ENCODE peak calls at places on chromosomes 11 and 22, in four cellular contexts. S is adrenal gland, J is iPS-NIHi11, I is GM04504. G is an unnamed sample.

GRCh38 chr11:123183391-123184099 is 11.5 kb downstream of the CLMP start:
- DNase-seq in S (no peak), J (no peak), I (no peak), G (no peak)

GRCh38 chr22:17106161-17106784 is 14.9 kb downstream of the TMEM121B start:
- DNase-seq in S (no peak), J (peak; percentile 64), I (no peak), G (peak; percentile 60)

GRCh38 chr11:67006029-67006884 is 16.7 kb upstream of the SYT12 start:
- DNase-seq in S (no peak), J (peak; percentile 91), I (no peak), G (peak; percentile 88)

GRCh38 chr11:86620796-86621575 is 51.4 kb downstream of the ME3 start:
- DNase-seq in S (no peak), J (no peak), I (peak; percentile 57), G (no peak)

GRCh38 chr11:115383431-115383830 is 120.8 kb downstream of the CADM1 start:
- DNase-seq in S (no peak), J (no peak), I (no peak), G (no peak)

GRCh38 chr11:57214494-57214893 is 22.6 kb downstream of the APLNR start:
- DNase-seq in S (no peak), J (no peak), I (no peak), G (no peak)

GRCh38 chr11:108432783-108433182 is 34.5 kb downstream of the C11orf65 start:
- DNase-seq in S (no peak), J (no peak), I (peak; percentile 23), G (no peak)

GRCh38 chr22:42294034-42294985 is 23.9 kb upstream of the TCF20 start:
- DNase-seq in S (peak; percentile 45), J (peak; percentile 93), I (no peak), G (peak; percentile 92)

GRCh38 chr11:94648789-94649188 is 81.6 kb downstream of the PIWIL4 start:
- DNase-seq in S (no peak), J (no peak), I (no peak), G (no peak)

GRCh38 chr11:73866586-73866996 is 10.1 kb downstream of the COA4 start:
- DNase-seq in S (peak; percentile 65), J (no peak), I (peak; percentile 80), G (no peak)

GRCh38 chr11:132106336-132106982 is 736.0 kb downstream of the NTM start:
- DNase-seq in S (no peak), J (no peak), I (no peak), G (no peak)

GRCh38 chr22:37801946-37802309 is 5.8 kb upstream of the GCAT start:
- DNase-seq in S (no peak), J (no peak), I (no peak), G (peak; percentile 45)

GRCh38 chr11:83610996-83611395 is 324.8 kb upstream of the CCDC90B start:
- DNase-seq in S (no peak), J (no peak), I (no peak), G (no peak)

GRCh38 chr11:2219318-2220017 is 47.9 kb upstream of the TH start:
- DNase-seq in S (no peak), J (no peak), I (no peak), G (no peak)

GRCh38 chr11:94794287-94795168 is 26.4 kb downstream of the AMOTL1 start:
- DNase-seq in S (no peak), J (peak; percentile 32), I (peak; percentile 95), G (no peak)

GRCh38 chr11:1310315-1310687 is 869 bp upstream of the TOLLIP start:
- DNase-seq in S (no peak), J (no peak), I (no peak), G (no peak)

GRCh38 chr11:120064341-120064740 is 73.6 kb downstream of the TRIM29 start:
- DNase-seq in S (no peak), J (no peak), I (no peak), G (no peak)

G was measured in GM23338.